ENCODE peak calls at places on chromosomes 16 and 17, in four cellular contexts. D is non-pigmented ciliary epithelial cell; A is progenitor cell of endocrine pancreas; W is effector memory CD4-positive, alpha-beta T cell. Z is an unnamed sample.

GRCh38 chr16:31869511-31870201 is 4.0 kb upstream of the ZNF267 start:
- DNase-seq in D (peak; percentile 75), A (no peak), W (peak; percentile 68), Z (no peak)

GRCh38 chr16:10835281-10835931 is 16.8 kb upstream of the TVP23A start:
- DNase-seq in D (no peak), A (no peak), W (no peak), Z (no peak)

GRCh38 chr16:23408242-23409201 is 44.5 kb downstream of the COG7 start:
- DNase-seq in D (no peak), A (no peak), W (no peak), Z (peak; percentile 29)

GRCh38 chr17:76385892-76386786 is 1.7 kb downstream of the SPHK1 start:
- DNase-seq in D (no peak), A (peak; percentile 74), W (peak; percentile 51), Z (peak; percentile 95)

GRCh38 chr17:17535957-17536356 is 39.8 kb upstream of the RASD1 start:
- DNase-seq in D (no peak), A (no peak), W (no peak), Z (no peak)

GRCh38 chr17:13728751-13729150 is 127.0 kb upstream of the HS3ST3A1 start:
- DNase-seq in D (no peak), A (no peak), W (no peak), Z (no peak)

GRCh38 chr16:67027046-67027445 is 1.9 kb upstream of the CBFB start:
- DNase-seq in D (no peak), A (no peak), W (no peak), Z (no peak)

GRCh38 chr17:2054740-2055493 is at the start of gene HIC1:
- DNase-seq in D (no peak), A (peak; percentile 66), W (peak; percentile 50), Z (peak; percentile 96)

GRCh38 chr16:27625050-27625697 is 75.2 kb downstream of the KATNIP start:
- DNase-seq in D (no peak), A (no peak), W (no peak), Z (no peak)